ENCODE peak calls at places on chromosomes 16 and 17, in five cellular contexts. N is HFF-Myc, Q is lower leg skin, G is mucosa of descending colon, S is neural crest cell. E is an unnamed sample.

GRCh38 chr17:42365136-42365535 is 23.1 kb downstream of the STAT3 start:
- DNase-seq in N (no peak), Q (no peak), G (no peak), S (no peak), E (no peak)

GRCh38 chr16:10684541-10685151 is 10.1 kb downstream of the TEKT5 start:
- DNase-seq in N (no peak), Q (no peak), G (no peak), S (no peak), E (no peak)

GRCh38 chr16:20763461-20764232 is at the start of gene ACSM3:
- DNase-seq in N (peak), Q (peak), G (peak), S (no peak), E (no peak)

GRCh38 chr17:77432791-77433190 is 292.0 kb downstream of the SEC14L1 start:
- DNase-seq in N (no peak), Q (no peak), G (no peak), S (no peak), E (no peak)

GRCh38 chr16:87356491-87356853 is 27.1 kb downstream of the FBXO31 start:
- DNase-seq in N (no peak), Q (no peak), G (no peak), S (no peak), E (no peak)

GRCh38 chr16:75908718-75909117 is 182.4 kb upstream of the CPHXL start:
- DNase-seq in N (no peak), Q (no peak), G (no peak), S (no peak), E (no peak)

GRCh38 chr17:78748730-78749317 is 33.2 kb downstream of the CYTH1 start:
- DNase-seq in N (peak), Q (peak), G (peak), S (no peak), E (no peak)

GRCh38 chr16:55257971-55258613 is 65.9 kb upstream of the IRX6 start:
- DNase-seq in N (peak), Q (peak), G (peak), S (peak), E (peak)

GRCh38 chr17:36687736-36688135 is 86.4 kb downstream of the MRM1 start:
- DNase-seq in N (no peak), Q (no peak), G (no peak), S (no peak), E (no peak)

GRCh38 chr17:75872434-75873351 is 5.7 kb downstream of the TRIM47 start:
- DNase-seq in N (no peak), Q (peak), G (peak), S (no peak), E (no peak)

GRCh38 chr16:10906914-10907756 is 30.1 kb downstream of the CIITA start:
- DNase-seq in N (no peak), Q (no peak), G (no peak), S (no peak), E (no peak)

GRCh38 chr17:66739553-66739952 is 95.4 kb upstream of the CACNG5 start:
- DNase-seq in N (no peak), Q (no peak), G (no peak), S (no peak), E (no peak)

GRCh38 chr17:72171703-72172670 is 51.2 kb downstream of the SOX9 start:
- DNase-seq in N (no peak), Q (no peak), G (no peak), S (no peak), E (no peak)

GRCh38 chr17:11772031-11772430 is 173.8 kb downstream of the DNAH9 start:
- DNase-seq in N (no peak), Q (no peak), G (no peak), S (no peak), E (no peak)

GRCh38 chr16:84755004-84755672 is 55.3 kb downstream of the USP10 start:
- DNase-seq in N (no peak), Q (no peak), G (no peak), S (no peak), E (no peak)

GRCh38 chr16:1221628-1222552 is 3.2 kb downstream of the TPSG1 start:
- DNase-seq in N (no peak), Q (no peak), G (peak), S (no peak), E (no peak)

GRCh38 chr17:17155568-17155967 is 50.6 kb downstream of the PLD6 start:
- DNase-seq in N (no peak), Q (no peak), G (no peak), S (no peak), E (no peak)

GRCh38 chr17:269616-270514 is 82.7 kb downstream of the RPH3AL start:
- DNase-seq in N (no peak), Q (no peak), G (peak), S (no peak), E (no peak)

GRCh38 chr16:28931801-28932225 is at the start of gene CD19:
- DNase-seq in N (no peak), Q (no peak), G (no peak), S (no peak), E (no peak)

GRCh38 chr17:67942810-67943209 is 53.5 kb downstream of the C17orf58 start:
- DNase-seq in N (no peak), Q (no peak), G (no peak), S (no peak), E (no peak)

DNA sequence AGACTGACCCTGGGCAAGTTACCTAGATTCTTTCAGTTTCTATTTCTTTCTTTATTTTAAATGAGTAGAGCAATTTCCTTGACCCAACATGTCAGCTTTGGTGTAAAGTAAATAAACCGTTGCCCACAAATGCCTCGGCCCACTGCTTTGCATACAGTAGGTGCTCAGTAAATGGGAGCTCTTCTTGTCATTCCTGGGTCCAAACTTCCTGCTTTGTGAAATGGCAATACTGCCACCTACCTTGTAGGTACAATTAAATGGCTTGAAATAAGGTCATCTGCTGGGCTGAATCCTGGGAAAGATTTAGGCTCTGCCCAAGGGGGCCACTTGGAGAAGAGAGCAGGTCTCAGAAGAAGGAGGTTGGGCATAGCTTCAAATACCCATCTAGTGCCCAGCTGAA is 253.0 kb downstream of the HS3ST3B1 start:
- DNase-seq in N (no peak), Q (no peak), G (no peak), S (no peak), E (no peak)
- TF ChIP-seq CTCF in N (no peak), Q (no peak), G (no peak), S (no peak), E (no peak)

GRCh38 chr17:50613596-50613995 is 21.1 kb upstream of the ABCC3 start:
- DNase-seq in N (no peak), Q (no peak), G (no peak), S (no peak), E (no peak)
- TF ChIP-seq CTCF in N (no peak), Q (no peak), G (no peak), S (no peak), E (no peak)

DNA sequence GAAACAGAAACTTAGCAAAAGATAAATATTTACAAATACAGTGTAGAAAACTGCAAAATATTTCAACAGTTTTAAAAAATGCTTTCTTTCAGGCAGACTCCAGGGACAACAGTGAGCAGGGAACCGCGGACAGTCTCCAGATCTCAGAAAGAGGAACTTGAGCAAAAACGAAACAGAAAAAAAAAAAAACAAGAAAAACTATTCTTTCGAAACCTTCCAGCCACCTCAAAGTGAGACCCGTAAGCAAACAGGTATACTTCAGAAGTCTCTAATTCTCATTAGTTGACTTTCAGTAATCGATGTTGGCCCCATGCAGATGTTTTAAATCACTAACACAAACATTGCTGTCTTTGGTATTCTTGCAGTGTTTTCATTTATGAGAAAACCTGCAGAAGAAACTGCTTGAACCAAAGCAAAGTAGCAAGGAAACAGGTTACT is 15.7 kb upstream of the CCL1 start:
- DNase-seq in N (no peak), Q (no peak), G (no peak), S (no peak), E (no peak)
- TF ChIP-seq CTCF in N (no peak), Q (no peak), G (peak), S (no peak), E (no peak)

GRCh38 chr17:43779145-43780125 is 658 bp upstream of the DUSP3 start:
- DNase-seq in N (no peak), Q (no peak), G (peak), S (no peak), E (no peak)
- TF ChIP-seq CTCF in N (no peak), Q (no peak), G (no peak), S (no peak), E (no peak)

DNA sequence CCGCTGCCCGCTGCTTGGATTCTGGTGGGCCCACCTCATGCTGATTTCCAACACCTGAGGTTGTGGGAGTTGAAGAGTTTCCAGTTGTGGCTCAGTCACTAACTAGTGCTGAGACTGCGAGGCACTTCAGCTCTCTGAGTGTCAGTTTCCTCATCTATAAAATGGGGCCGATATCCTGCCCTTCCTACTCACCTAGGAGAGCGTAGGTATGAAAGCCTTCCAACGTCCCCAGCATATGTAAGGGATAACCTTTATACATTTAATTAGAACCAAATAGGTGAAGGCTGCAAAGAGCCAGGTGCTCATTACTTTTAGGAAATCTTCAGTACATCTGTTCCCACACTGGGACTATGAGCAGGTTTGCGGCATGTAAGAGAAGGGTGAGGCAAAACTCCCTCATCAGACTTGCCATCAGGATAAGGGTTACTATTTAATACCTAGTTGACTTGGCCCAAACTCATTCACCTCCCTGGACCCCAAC is 782 bp upstream of the KIF18B start:
- DNase-seq in N (no peak), Q (no peak), G (no peak), S (no peak), E (no peak)
- TF ChIP-seq CTCF in N (no peak), Q (no peak), G (no peak), S (no peak), E (no peak)

DNA sequence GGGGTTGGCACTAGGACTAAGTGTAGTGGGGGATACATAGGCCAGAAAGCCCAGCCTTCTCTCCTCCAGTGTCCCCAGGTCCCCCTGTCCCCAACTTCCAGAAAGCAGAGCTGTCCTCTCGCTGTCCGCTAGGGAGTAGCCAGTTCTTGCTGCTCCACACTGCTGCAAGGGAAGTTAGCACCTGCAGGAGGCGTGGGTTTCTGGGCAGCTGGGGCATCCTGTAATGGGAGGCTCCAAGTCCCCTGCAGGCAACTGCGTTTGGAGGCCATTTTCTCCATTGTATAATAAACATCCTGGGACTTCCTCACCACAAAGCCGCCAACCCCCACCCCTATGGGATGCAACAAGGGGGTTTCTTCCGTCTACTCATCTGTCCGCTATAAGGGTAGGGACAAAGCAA is 1.7 kb downstream of the RPRML start:
- DNase-seq in N (peak), Q (no peak), G (no peak), S (peak), E (no peak)
- TF ChIP-seq CTCF in N (peak), Q (no peak), G (no peak), S (peak), E (no peak)

DNA sequence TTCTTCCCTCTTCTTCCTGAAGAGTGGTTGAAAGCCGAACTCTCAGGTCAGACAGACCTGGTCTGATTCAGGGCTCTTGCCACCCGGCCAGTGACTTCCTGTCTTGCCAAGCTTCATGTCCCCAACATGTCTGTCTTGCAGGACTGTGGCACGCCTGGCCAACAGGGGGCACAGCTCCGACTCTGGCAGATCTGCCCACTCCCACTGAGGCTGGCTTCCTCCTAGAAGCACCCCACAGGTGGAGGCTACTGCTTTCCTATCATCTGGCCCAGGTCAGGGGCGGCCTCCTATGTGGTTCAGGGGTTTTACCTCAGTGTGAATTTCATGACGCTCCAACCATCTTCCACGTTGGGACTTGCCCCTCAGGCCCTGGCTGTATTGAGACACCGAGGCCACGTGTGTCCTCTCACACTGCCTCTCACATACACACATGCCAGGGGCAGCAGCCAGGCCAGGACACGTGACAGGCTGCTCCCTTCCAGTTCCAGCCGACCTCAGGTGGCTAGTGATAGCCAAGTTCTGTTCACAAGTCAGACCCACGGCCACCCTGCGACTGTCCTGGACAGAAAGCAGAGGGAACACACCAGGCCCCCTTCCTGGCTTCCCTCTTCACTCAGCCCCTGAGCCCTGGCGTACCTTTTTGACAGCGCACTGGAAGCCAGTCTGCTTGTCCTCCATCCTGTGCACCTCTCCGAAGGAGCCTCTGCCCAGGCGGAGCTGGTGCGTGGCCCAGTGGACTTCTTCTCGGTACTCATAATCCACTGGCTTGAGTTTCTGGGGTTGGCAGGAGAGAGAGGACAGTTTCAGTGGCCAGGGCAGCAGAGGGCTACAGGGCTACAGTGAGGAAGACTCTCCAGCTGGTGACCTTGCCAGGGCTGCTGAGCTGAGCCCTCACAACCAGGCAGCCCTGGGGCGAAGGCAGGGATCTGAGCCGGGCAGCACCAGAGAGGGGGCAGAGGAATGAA is 22.6 kb upstream of the SPATA32 start:
- DNase-seq in N (no peak), Q (peak), G (no peak), S (no peak), E (no peak)
- TF ChIP-seq CTCF in N (peak), Q (no peak), G (no peak), S (peak), E (no peak)

DNA sequence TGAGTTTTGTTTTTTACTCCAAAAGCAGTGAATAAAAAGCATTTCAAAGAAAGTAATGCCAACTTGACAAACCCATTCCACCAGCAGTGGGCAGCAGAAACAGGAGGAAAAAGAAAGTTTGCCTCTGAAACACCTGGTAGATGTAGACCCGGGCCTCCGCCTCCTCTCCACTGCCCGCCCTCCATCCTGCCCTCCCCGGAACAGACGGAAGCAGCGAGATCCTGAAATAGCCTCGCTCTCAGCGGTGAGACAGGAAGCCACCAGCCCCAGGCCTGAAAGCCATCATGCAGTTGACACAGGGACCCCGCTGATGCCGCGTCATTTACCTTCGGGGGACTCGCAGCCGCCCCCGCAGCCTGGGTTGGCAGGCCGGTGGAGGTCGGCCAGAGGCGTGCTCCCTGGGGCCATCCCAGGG is 67.8 kb downstream of the C16orf78 start:
- DNase-seq in N (no peak), Q (no peak), G (peak), S (peak), E (no peak)
- TF ChIP-seq CTCF in N (no peak), Q (no peak), G (no peak), S (peak), E (no peak)

E was measured in omental fat pad.